ENCODE peak calls at places on chromosomes 6 and 20, in five cellular contexts. P is astrocyte of the spinal cord, B is adrenal gland, L is AG09309, C is A549. T is an unnamed sample.

GRCh38 chr6:124949706-124950105 is 12.5 kb upstream of the RNF217 start:
- DNase-seq in B (no peak), L (no peak), C (no peak), P (no peak), T (no peak)

GRCh38 chr6:105596284-105596755 is 193.4 kb upstream of the PREP start:
- DNase-seq in P (peak; percentile 98), L (peak; percentile 98), C (peak; percentile 92), B (no peak), T (no peak)

GRCh38 chr6:167957626-167958025 is 39.8 kb upstream of the KIF25 start:
- DNase-seq in L (no peak), P (no peak), C (no peak), B (no peak), T (no peak)

GRCh38 chr6:143397229-143398222 is 53.0 kb downstream of the ADAT2 start:
- DNase-seq in P (peak; percentile 92), C (peak; percentile 68), B (no peak), L (peak; percentile 55), T (peak; percentile 84)

GRCh38 chr20:1456300-1456699 is 10.3 kb downstream of the NSFL1C start:
- DNase-seq in P (peak; percentile 64), B (no peak), C (no peak), L (no peak), T (no peak)

GRCh38 chr6:130760006-130760405 is 67.2 kb upstream of the SMLR1 start:
- DNase-seq in L (peak; percentile 25), B (peak; percentile 41), P (peak; percentile 64), C (peak; percentile 13), T (no peak)

GRCh38 chr6:132964868-132965382 is 150.6 kb downstream of the RPS12 start:
- DNase-seq in B (no peak), C (no peak), P (peak; percentile 76), L (no peak), T (no peak)

GRCh38 chr6:143843689-143844405 is 709 bp downstream of the LTV1 start:
- DNase-seq in P (peak; percentile 15), B (no peak), L (no peak), C (peak; percentile 9), T (no peak)

GRCh38 chr6:121485359-121485809 is 49.9 kb downstream of the GJA1 start:
- DNase-seq in P (peak; percentile 16), C (peak; percentile 82), B (no peak), L (peak; percentile 63), T (no peak)

GRCh38 chr6:131923356-131923755 is 27.8 kb downstream of the CCN2 start:
- DNase-seq in P (peak; percentile 56), L (no peak), B (peak; percentile 49), C (peak; percentile 78), T (no peak)

GRCh38 chr6:14664112-14664592 is 546.6 kb downstream of the CD83 start:
- DNase-seq in B (no peak), C (no peak), L (no peak), P (no peak), T (no peak)

GRCh38 chr20:49384437-49385434 is 97.7 kb downstream of the KCNB1 start:
- DNase-seq in P (peak; percentile 36), B (peak; percentile 71), C (peak; percentile 74), L (no peak), T (no peak)

GRCh38 chr20:58618694-58619540 is 32.2 kb upstream of the STX16 start:
- DNase-seq in L (peak; percentile 59), B (no peak), P (peak; percentile 94), C (no peak), T (no peak)

GRCh38 chr20:60935971-60936370 is 316.1 kb upstream of the CDH4 start:
- DNase-seq in C (peak; percentile 16), P (no peak), L (no peak), B (no peak), T (no peak)

GRCh38 chr20:62641749-62642665 is at the start of gene SLCO4A1:
- DNase-seq in C (peak; percentile 64), B (peak; percentile 81), P (peak; percentile 37), L (no peak), T (peak; percentile 95)

GRCh38 chr6:99808992-99809391 is 185.0 kb downstream of the MCHR2 start:
- DNase-seq in L (no peak), B (no peak), P (no peak), C (no peak), T (no peak)

GRCh38 chr6:104526383-104526782 is 333.3 kb downstream of the HACE1 start:
- DNase-seq in C (no peak), P (no peak), L (no peak), B (no peak), T (no peak)

GRCh38 chr6:122838060-122838780 is 49.2 kb downstream of the SMPDL3A start:
- DNase-seq in P (peak; percentile 25), L (no peak), C (peak; percentile 7), B (no peak), T (no peak)

GRCh38 chr6:12545141-12545540 is 171.4 kb upstream of the PHACTR1 start:
- DNase-seq in L (no peak), P (no peak), C (no peak), B (no peak), T (no peak)

DNA sequence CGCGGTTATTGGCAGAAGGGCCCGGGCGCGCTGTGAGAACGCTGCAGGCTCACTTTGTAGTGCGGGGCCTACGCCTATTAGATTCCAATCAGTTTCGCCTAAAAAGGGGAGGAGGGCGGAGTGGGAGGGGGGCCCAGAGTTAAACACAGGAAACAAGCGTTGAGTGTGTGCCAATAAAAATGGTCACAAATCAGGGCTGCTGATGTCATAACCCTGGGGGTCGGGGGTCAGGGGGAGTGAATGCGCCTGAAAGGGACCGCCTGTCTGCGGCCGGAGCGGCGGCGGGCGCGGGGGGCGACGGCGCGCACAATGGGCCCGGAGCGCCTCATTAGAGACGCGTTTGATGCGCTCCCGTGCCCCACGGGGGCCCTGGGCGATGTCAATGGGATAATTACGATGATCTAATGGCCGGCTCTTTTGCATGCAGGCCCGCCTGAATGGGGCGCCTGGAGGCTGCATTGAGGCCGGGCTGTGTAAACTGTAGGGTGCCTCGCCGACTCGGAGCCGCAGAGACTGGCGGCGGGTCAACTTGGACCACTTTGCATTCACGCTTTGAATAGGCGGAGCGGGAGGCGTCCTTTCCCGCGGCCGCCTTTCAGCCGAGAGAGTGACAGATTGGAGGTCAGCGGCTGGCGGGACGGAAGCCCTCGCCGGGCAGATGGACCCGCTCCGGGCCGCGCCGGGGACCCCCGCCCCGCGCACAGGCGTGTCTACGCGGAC is 296.0 kb downstream of the TFAP2C start:
- DNase-seq in P (no peak), C (no peak), L (no peak), B (no peak), T (peak; percentile 65)
- H3K4me3 ChIP-seq in P (no peak overlapping the region), C (peak overlapping the region; percentile 50), L (peak overlapping the region; percentile 6), B (peak overlapping the region; percentile 27), T (no peak overlapping the region)

DNA sequence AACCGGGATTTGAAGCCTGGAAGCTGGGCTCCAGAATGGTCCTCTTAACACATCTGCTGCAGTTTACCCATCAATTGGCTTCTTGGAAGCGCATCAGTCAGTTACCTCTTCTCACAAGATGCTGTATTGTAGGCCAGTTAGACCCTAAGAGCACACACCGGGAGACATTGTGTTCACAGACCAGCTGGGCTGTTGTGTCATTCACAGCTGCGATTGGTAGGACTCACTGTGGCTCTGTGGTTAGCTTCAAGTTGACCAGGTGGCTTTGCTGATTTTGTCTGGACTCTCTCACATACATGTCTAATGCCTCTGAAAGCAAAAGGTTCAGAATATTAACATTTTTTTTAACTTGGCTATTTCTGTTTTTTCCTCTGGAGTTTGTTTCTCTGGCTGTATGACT is 64.8 kb downstream of the SNX9 start:
- DNase-seq in P (no peak), L (no peak), C (no peak), B (no peak), T (no peak)
- H3K4me3 ChIP-seq in P (no peak overlapping the region), L (no peak overlapping the region), C (no peak overlapping the region), B (no peak overlapping the region), T (no peak overlapping the region)

GRCh38 chr6:28488916-28489365 is 26.7 kb downstream of the GPX6 start:
- DNase-seq in C (peak; percentile 76), P (peak; percentile 75), L (peak; percentile 18), B (no peak), T (no peak)
- H3K4me3 ChIP-seq in C (peak overlapping the region; percentile 62), P (peak overlapping the region; percentile 68), L (peak overlapping the region; percentile 48), B (peak overlapping the region; percentile 44), T (peak overlapping the region; percentile 34)

DNA sequence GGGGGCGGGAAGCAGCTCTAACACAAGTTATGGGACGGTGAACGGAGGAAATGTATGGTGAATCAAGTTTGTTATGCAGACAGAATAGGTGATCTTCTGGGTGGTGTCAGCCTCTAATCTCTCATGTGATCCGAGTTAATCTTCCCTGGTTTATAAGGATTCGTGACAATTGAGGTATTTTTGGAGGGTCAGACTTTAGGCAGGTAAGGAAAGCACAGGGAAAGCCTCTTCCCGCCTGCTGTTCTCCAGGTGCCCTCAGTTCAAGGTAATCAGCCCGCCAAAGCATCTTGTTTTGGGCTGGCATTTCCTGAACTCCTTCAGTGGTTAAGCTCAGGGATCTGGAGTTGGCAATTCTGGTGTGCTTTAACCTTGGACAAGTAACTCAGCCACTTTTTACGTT is 1.2 kb downstream of the CSTF1 start:
- DNase-seq in P (no peak), C (no peak), L (no peak), B (no peak), T (no peak)
- H3K4me3 ChIP-seq in P (peak overlapping the region; percentile 92), C (peak overlapping the region; percentile 85), L (peak overlapping the region; percentile 89), B (peak overlapping the region; percentile 65), T (peak overlapping the region; percentile 85)

GRCh38 chr20:59902470-59902869 is 31.0 kb downstream of the SYCP2 start:
- DNase-seq in L (no peak), B (no peak), C (no peak), P (no peak), T (no peak)
- H3K4me3 ChIP-seq in L (no peak overlapping the region), B (no peak overlapping the region), C (no peak overlapping the region), P (no peak overlapping the region), T (no peak overlapping the region)

GRCh38 chr6:157240059-157240959 is 83.0 kb downstream of the TMEM242 start:
- DNase-seq in P (peak; percentile 34), L (peak; percentile 53), C (no peak), B (peak; percentile 70), T (no peak)
- H3K4me3 ChIP-seq in P (no peak overlapping the region), L (peak overlapping the region; percentile 37), C (no peak overlapping the region), B (peak overlapping the region; percentile 18), T (no peak overlapping the region)

GRCh38 chr6:141956046-141956761 is 176.5 kb upstream of the GJE1 start:
- DNase-seq in P (peak; percentile 1), B (no peak), C (no peak), L (peak; percentile 10), T (no peak)

GRCh38 chr6:141955621-141956020 is 177.1 kb upstream of the GJE1 start:
- DNase-seq in L (no peak), B (no peak), P (no peak), C (no peak), T (no peak)

GRCh38 chr6:141957271-141957670 is 175.5 kb upstream of the GJE1 start:
- DNase-seq in P (no peak), L (no peak), C (no peak), B (no peak), T (no peak)

GRCh38 chr6:141956868-141957267 is 175.9 kb upstream of the GJE1 start:
- DNase-seq in B (no peak), P (no peak), L (no peak), C (no peak), T (no peak)

GRCh38 chr6:141953072-141953471 is 179.7 kb upstream of the GJE1 start:
- DNase-seq in P (no peak), L (no peak), C (no peak), B (no peak), T (no peak)
- H3K4me3 ChIP-seq in P (no peak overlapping the region), L (no peak overlapping the region), C (no peak overlapping the region), B (no peak overlapping the region), T (no peak overlapping the region)

GRCh38 chr6:3577517-3577916 is 120.7 kb upstream of the SLC22A23 start:
- DNase-seq in L (no peak), C (no peak), P (no peak), B (no peak), T (no peak)
- H3K4me3 ChIP-seq in L (no peak overlapping the region), C (no peak overlapping the region), P (no peak overlapping the region), B (no peak overlapping the region), T (no peak overlapping the region)